ENCODE peak calls at places on chromosomes 11 and 22, in five cellular contexts. Y, M, U, L and B are unnamed samples.

GRCh38 chr11:20112291-20113146 is 47.8 kb downstream of the DBX1 start:
- DNase-seq in Y (peak), M (peak), U (peak), L (peak), B (no peak)

GRCh38 chr11:103888541-103888951 is 147.9 kb upstream of the DDI1 start:
- DNase-seq in L (no peak), Y (no peak), U (no peak), M (no peak), B (no peak)

GRCh38 chr11:84247931-84248330 is 961.8 kb upstream of the CCDC90B start:
- DNase-seq in U (no peak), M (no peak), L (no peak), Y (peak), B (no peak)

GRCh38 chr22:31238057-31238456 is 26.0 kb downstream of the LIMK2 start:
- DNase-seq in M (no peak), Y (no peak), L (no peak), U (no peak), B (no peak)

GRCh38 chr11:121257289-121257688 is 35.3 kb upstream of the SC5D start:
- DNase-seq in Y (no peak), L (no peak), U (no peak), M (no peak), B (no peak)

GRCh38 chr11:123694551-123694950 is 40.1 kb upstream of the SCN3B start:
- DNase-seq in L (no peak), M (no peak), U (no peak), Y (no peak), B (no peak)

GRCh38 chr22:23180301-23180892 is at the start of gene BCR:
- DNase-seq in Y (peak), U (peak), M (peak), L (peak), B (no peak)

GRCh38 chr11:1384206-1384965 is 5.3 kb upstream of the BRSK2 start:
- DNase-seq in Y (no peak), M (peak), L (no peak), U (no peak), B (no peak)

GRCh38 chr11:9170450-9170849 is 79.1 kb upstream of the SCUBE2 start:
- DNase-seq in Y (peak), L (no peak), U (no peak), M (no peak), B (no peak)

GRCh38 chr11:76792505-76793264 is 9.5 kb downstream of the TSKU start:
- DNase-seq in U (no peak), M (no peak), L (no peak), Y (no peak), B (no peak)

GRCh38 chr11:3208272-3208671 is 10.3 kb downstream of the MRGPRG start:
- DNase-seq in M (no peak), Y (no peak), L (no peak), U (no peak), B (peak)

GRCh38 chr11:118095967-118096367 is 9.2 kb upstream of the SMIM35 start:
- DNase-seq in M (no peak), L (no peak), U (no peak), Y (no peak), B (no peak)

GRCh38 chr11:2674681-2675131 is 25.1 kb downstream of the KCNQ1OT1 start:
- DNase-seq in Y (no peak), M (peak), U (peak), L (peak), B (peak)

GRCh38 chr22:24592144-24592845 is 578 bp downstream of the LRRC75B start:
- DNase-seq in U (peak), Y (no peak), L (peak), M (peak), B (no peak)

GRCh38 chr22:44085743-44086741 is 61.9 kb downstream of the PARVB start:
- DNase-seq in M (no peak), U (peak), L (peak), Y (peak), B (no peak)

DNA sequence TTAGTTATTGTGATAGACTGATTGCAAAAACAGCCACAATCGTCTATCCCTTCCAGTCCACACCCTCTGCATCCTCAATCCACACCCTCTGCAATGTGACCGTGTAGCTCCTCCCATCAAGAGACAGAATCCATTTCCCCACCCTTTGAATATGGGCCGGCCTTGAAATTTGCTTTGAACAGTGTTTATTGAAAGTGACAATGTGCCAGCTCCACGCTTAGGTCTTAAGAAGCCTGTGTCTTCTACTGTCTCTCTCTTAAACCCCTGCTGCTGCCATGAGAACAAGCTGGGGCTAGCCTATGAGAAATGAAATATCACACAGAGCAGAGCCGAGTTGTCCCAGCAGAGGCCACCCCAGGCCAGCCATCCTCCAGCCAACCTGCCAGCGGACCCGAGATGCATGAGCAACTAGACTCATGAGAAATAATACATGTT is 22.3 kb upstream of the MICAL2 start:
- DNase-seq in Y (peak), M (no peak), L (peak), U (no peak), B (no peak)
- TF ChIP-seq CTCF in Y (peak), M (no peak), L (no peak), U (no peak), B (peak)

DNA sequence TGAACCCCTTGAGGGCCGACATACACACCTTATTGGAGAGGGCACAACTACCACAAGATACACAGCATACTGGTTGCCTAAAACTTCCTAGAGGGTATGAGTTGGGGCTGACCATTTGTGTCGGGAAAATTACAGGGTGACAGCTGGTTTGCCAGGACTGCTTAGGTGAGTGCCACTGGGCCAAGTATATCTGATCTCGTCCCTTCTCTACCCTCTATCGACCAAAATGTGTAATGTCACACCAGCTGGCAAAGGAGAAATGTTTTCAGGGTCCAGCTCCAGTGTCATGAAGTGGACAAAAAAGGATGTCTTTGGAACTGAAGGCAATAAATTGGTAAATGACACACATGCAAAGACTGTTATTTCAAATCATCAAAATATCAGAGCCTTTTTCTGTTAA is 126.1 kb downstream of the PGR start:
- DNase-seq in U (no peak), L (no peak), M (no peak), Y (no peak), B (no peak)
- TF ChIP-seq CTCF in U (no peak), L (no peak), M (no peak), Y (no peak), B (peak)

GRCh38 chr11:72821920-72822799 is 7.9 kb downstream of the ATG16L2 start:
- DNase-seq in L (peak), U (peak), Y (peak), M (peak), B (peak)
- TF ChIP-seq CTCF in L (no peak), U (peak), Y (no peak), M (peak), B (peak)

GRCh38 chr22:41206719-41207118 is 1.6 kb downstream of the L3MBTL2 start:
- DNase-seq in U (no peak), L (no peak), M (no peak), Y (no peak), B (no peak)

GRCh38 chr22:41203118-41203517 is 2.0 kb upstream of the L3MBTL2 start:
- DNase-seq in M (no peak), L (no peak), Y (no peak), U (no peak), B (no peak)

GRCh38 chr22:41201146-41201545 is 4.0 kb upstream of the L3MBTL2 start:
- DNase-seq in Y (no peak), M (no peak), U (no peak), L (no peak), B (no peak)

GRCh38 chr22:41204066-41204465 is 1.0 kb upstream of the L3MBTL2 start:
- DNase-seq in U (no peak), M (no peak), L (no peak), Y (no peak), B (no peak)

GRCh38 chr22:41204992-41205900 is at the start of gene L3MBTL2:
- DNase-seq in L (peak), Y (peak), U (peak), M (peak), B (peak)
- TF ChIP-seq CTCF in L (no peak), Y (no peak), U (no peak), M (no peak), B (no peak)

DNA sequence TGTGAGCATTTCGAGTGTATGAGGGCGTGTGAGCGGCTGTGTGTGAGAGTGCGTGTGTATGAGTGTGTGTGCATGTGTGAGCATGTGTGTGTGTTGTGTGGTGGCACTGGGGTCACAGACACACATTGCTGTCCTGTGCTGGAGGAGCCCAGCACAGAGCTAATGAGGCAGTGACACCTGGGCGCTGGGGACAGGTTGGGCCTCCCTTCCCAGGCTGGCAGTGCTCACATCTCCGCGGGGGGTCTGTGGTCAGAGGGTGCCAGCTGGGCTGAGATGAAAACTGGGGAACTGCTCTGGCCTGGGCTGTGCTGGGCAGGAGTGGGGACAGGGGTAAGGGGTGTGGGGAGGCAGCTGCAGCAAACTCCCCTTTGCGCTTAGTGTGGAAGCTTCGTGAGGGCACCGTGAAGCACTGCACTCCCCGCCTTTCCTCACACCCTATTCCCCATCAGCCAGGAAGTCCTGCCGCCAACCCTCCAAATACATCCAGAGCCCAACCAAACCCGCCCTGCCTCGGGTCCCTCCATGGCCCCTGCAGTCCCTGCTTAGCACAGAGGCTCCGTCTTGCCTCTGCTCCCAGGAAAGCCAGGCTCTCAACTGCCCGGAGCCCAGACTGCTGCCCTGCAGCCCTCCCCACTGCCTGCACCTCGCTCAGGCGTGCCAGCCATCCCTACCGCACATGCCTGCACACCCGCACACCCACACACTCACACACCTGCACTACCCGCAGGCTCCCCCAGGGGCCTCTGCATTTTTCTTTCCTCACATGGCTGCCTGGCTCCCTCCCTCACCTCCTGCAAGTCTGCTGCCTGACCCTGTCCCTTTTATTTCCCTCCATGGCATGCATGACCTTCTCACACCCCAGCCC is 62.0 kb upstream of the THY1 start:
- DNase-seq in M (no peak), U (no peak), L (no peak), Y (no peak), B (peak)
- TF ChIP-seq CTCF in M (no peak), U (no peak), L (no peak), Y (peak), B (peak)